ENCODE peak calls at places on chromosomes 6 and 20, in four cellular contexts. R, T, I and A are unnamed samples.
A peak's percentile ranks its signal among the peaks of the same experiment; 100 is the strongest.

GRCh38 chr6:84361372-84362179 is 134.1 kb upstream of the CEP162 start:
- DNase-seq in I (no peak), T (no peak), R (no peak), A (no peak)

GRCh38 chr6:120005292-120005976 is 655.9 kb upstream of the MAN1A1 start:
- DNase-seq in I (no peak), R (no peak), T (no peak), A (no peak)

GRCh38 chr6:4174042-4174441 is 38.7 kb upstream of the ECI2 start:
- DNase-seq in T (no peak), R (no peak), I (no peak), A (no peak)

GRCh38 chr20:21251278-21251677 is 51.9 kb upstream of the XRN2 start:
- DNase-seq in T (peak; percentile 55), I (no peak), R (peak; percentile 32), A (no peak)

GRCh38 chr6:155188707-155189496 is 74.9 kb upstream of the CLDN20 start:
- DNase-seq in I (no peak), T (no peak), R (no peak), A (no peak)

GRCh38 chr20:17917832-17918618 is 50.6 kb downstream of the SNX5 start:
- DNase-seq in T (no peak), I (no peak), R (no peak), A (no peak)

GRCh38 chr6:127486934-127487333 is 27.7 kb upstream of the KIAA0408 start:
- DNase-seq in I (no peak), R (no peak), T (no peak), A (no peak)

GRCh38 chr6:11232968-11233626 is 629 bp upstream of the NEDD9 start:
- DNase-seq in T (no peak), I (no peak), R (no peak), A (peak; percentile 53)

GRCh38 chr20:46823753-46824152 is 70.9 kb upstream of the EYA2 start:
- DNase-seq in T (no peak), R (no peak), I (no peak), A (no peak)

GRCh38 chr6:148736779-148737412 is 9.9 kb upstream of the UST start:
- DNase-seq in T (no peak), R (no peak), I (no peak), A (no peak)

GRCh38 chr6:121382467-121383121 is 48.3 kb upstream of the TBC1D32 start:
- DNase-seq in R (no peak), I (no peak), T (no peak), A (peak; percentile 86)

GRCh38 chr20:35854697-35855434 is 83.1 kb downstream of the PHF20 start:
- DNase-seq in I (no peak), R (no peak), T (no peak), A (peak; percentile 35)

GRCh38 chr6:7237653-7238190 is 75.3 kb downstream of the SSR1 start:
- DNase-seq in I (no peak), R (no peak), T (no peak), A (no peak)

GRCh38 chr6:44225579-44226325 is 2.4 kb downstream of the SLC29A1 start:
- DNase-seq in I (no peak), T (no peak), R (no peak), A (no peak)

GRCh38 chr6:53717571-53717970 is 52.0 kb upstream of the KLHL31 start:
- DNase-seq in I (no peak), T (no peak), R (no peak), A (no peak)

GRCh38 chr20:13200767-13201500 is 20.1 kb upstream of the ISM1 start:
- DNase-seq in I (no peak), R (no peak), T (no peak), A (peak; percentile 94)

GRCh38 chr20:15976047-15976731 is 597.1 kb downstream of the KIF16B start:
- DNase-seq in R (no peak), I (no peak), T (no peak), A (peak; percentile 79)

GRCh38 chr6:13709698-13710551 is 1.7 kb downstream of the RANBP9 start:
- DNase-seq in T (no peak), I (no peak), R (no peak), A (peak; percentile 54)

GRCh38 chr6:56482525-56482924 is 160.2 kb downstream of the DST start:
- DNase-seq in T (no peak), I (no peak), R (no peak), A (no peak)

GRCh38 chr6:156807795-156808194 is 30.6 kb downstream of the ARID1B start:
- DNase-seq in T (no peak), I (no peak), R (no peak), A (no peak)

GRCh38 chr6:169236988-169237387 is 16.7 kb downstream of the THBS2 start:
- DNase-seq in R (peak; percentile 85), I (no peak), T (no peak), A (no peak)

GRCh38 chr6:127420558-127420957 is 38.6 kb downstream of the KIAA0408 start:
- DNase-seq in R (peak; percentile 91), T (peak; percentile 75), I (peak; percentile 68), A (peak; percentile 85)

GRCh38 chr6:1554241-1554880 is 55.4 kb upstream of the FOXC1 start:
- DNase-seq in R (no peak), I (peak; percentile 18), T (no peak), A (peak; percentile 89)